ENCODE peak calls at places on chromosomes 4 and X, in ten cellular contexts. Z is AG09319; C is OCI-LY7; O is DMS 273 treated with DMSO at 0.1 percent for 48 hours; S is neural crest cell; T is germinal center; Y is ELF-1; D is T-cell; E is activated CD8-positive, alpha-beta memory T cell treated with anti-CD3 and anti-CD28 coated beads for 24 hours; V is skeletal muscle cell. G is an unnamed sample.

GRCh38 chr4:72842323-72842722 is 227.2 kb downstream of the COX18 start:
- DNase-seq in S (no peak), C (no peak), D (no peak), O (no peak), E (no peak), Z (no peak), V (no peak), Y (no peak), T (no peak), G (no peak)

GRCh38 chr4:40720931-40721330 is 28.8 kb upstream of the NSUN7 start:
- DNase-seq in S (no peak), O (no peak), Z (no peak), T (no peak), C (no peak), E (no peak), D (no peak), Y (no peak), V (no peak), G (no peak)

GRCh38 chr4:183600189-183600685 is 58.7 kb downstream of the RWDD4 start:
- DNase-seq in Z (no peak), Y (peak), C (peak), D (no peak), T (no peak), O (no peak), V (no peak), E (no peak), S (no peak), G (no peak)

GRCh38 chrX:7061429-7061828 is 86.1 kb upstream of the STS start:
- DNase-seq in O (no peak), D (no peak), T (no peak), Z (no peak), Y (no peak), S (no peak), V (no peak), E (no peak), C (no peak), G (no peak)

GRCh38 chr4:158540125-158540907 is 18.6 kb downstream of the RXFP1 start:
- DNase-seq in S (no peak), E (no peak), Z (no peak), O (no peak), V (no peak), D (no peak), C (no peak), T (no peak), Y (no peak), G (no peak)

GRCh38 chrX:55340896-55341433 is 76.2 kb upstream of the PAGE3 start:
- DNase-seq in O (no peak), T (no peak), E (no peak), D (no peak), V (no peak), Y (peak), S (no peak), Z (no peak), C (no peak), G (no peak)

GRCh38 chr4:10861036-10861435 is 176.5 kb upstream of the CLNK start:
- DNase-seq in O (no peak), D (no peak), S (no peak), V (no peak), C (no peak), Z (no peak), Y (no peak), E (no peak), T (no peak), G (no peak)

GRCh38 chr4:87704000-87704399 is 53.9 kb downstream of the DMP1 start:
- DNase-seq in C (no peak), V (no peak), Y (no peak), O (no peak), Z (no peak), E (no peak), S (no peak), T (no peak), D (no peak), G (no peak)

GRCh38 chr4:3513807-3514206 is 18.4 kb downstream of the LRPAP1 start:
- DNase-seq in S (no peak), O (no peak), V (no peak), C (no peak), Z (no peak), T (no peak), E (no peak), Y (no peak), D (no peak), G (no peak)

GRCh38 chrX:132631579-132632232 is 142.9 kb upstream of the MBNL3 start:
- DNase-seq in C (peak), T (peak), E (no peak), V (no peak), Z (no peak), D (no peak), Y (peak), O (peak), S (no peak), G (no peak)

GRCh38 chrX:110002300-110003166 is at the start of gene TMEM164:
- DNase-seq in V (peak), E (peak), Y (peak), Z (peak), C (peak), O (no peak), T (peak), D (peak), S (peak), G (peak)

GRCh38 chr4:41709844-41710481 is 38.6 kb downstream of the PHOX2B start:
- DNase-seq in D (no peak), V (peak), O (peak), Z (no peak), T (no peak), S (no peak), C (no peak), Y (no peak), E (no peak), G (no peak)

GRCh38 chr4:6175426-6175825 is 24.9 kb downstream of the JAKMIP1 start:
- DNase-seq in E (no peak), S (no peak), O (no peak), V (no peak), C (no peak), T (no peak), Z (no peak), Y (no peak), D (no peak), G (no peak)

GRCh38 chr4:174828845-174829701 is at the start of gene GLRA3:
- DNase-seq in Z (no peak), O (no peak), S (peak), V (peak), D (no peak), Y (peak), E (no peak), C (peak), T (peak), G (peak)

GRCh38 chr4:6692379-6692778 is 1.3 kb upstream of the S100P start:
- DNase-seq in Z (no peak), O (no peak), S (no peak), C (no peak), D (no peak), E (no peak), Y (no peak), V (no peak), T (no peak), G (no peak)

GRCh38 chrX:32155044-32155638 is 1056.2 kb downstream of the DMD start:
- DNase-seq in D (no peak), C (no peak), V (no peak), Z (no peak), Y (no peak), O (no peak), S (no peak), T (no peak), E (no peak), G (no peak)

GRCh38 chr4:125735107-125735506 is 420.4 kb downstream of the FAT4 start:
- DNase-seq in Y (peak), O (no peak), E (no peak), V (peak), S (no peak), Z (peak), T (no peak), C (no peak), D (no peak), G (no peak)

GRCh38 chr4:29046716-29047115 is 1673.5 kb upstream of the PCDH7 start:
- DNase-seq in T (no peak), D (no peak), S (no peak), O (no peak), Z (no peak), C (no peak), E (no peak), Y (no peak), V (peak), G (no peak)

GRCh38 chr4:38279077-38279476 is 318.9 kb downstream of the PTTG2 start:
- DNase-seq in V (no peak), Y (no peak), S (no peak), E (no peak), Z (no peak), T (no peak), O (no peak), D (no peak), C (no peak), G (no peak)

GRCh38 chr4:112771-113170 is 11.5 kb upstream of the ZNF718 start:
- DNase-seq in Z (no peak), Y (no peak), V (no peak), D (no peak), T (no peak), S (no peak), E (no peak), O (no peak), C (no peak), G (no peak)

GRCh38 chrX:103248553-103248952 is 6.4 kb downstream of the TCEAL8 start:
- DNase-seq in E (no peak), C (peak), Z (no peak), V (no peak), S (no peak), D (no peak), O (no peak), T (peak), Y (no peak), G (no peak)

GRCh38 chr4:124803641-124804040 is 91.1 kb upstream of the ANKRD50 start:
- DNase-seq in V (peak), S (no peak), C (no peak), Y (no peak), D (no peak), Z (no peak), T (no peak), O (no peak), E (no peak), G (no peak)

GRCh38 chrX:139304471-139304870 is 226.1 kb upstream of the F9 start:
- DNase-seq in O (no peak), C (no peak), E (no peak), Y (no peak), Z (no peak), V (no peak), S (no peak), D (no peak), T (no peak), G (no peak)

GRCh38 chr4:55793479-55793878 is 26.1 kb upstream of the EXOC1L start:
- DNase-seq in D (no peak), C (no peak), E (no peak), Y (peak), T (no peak), O (no peak), V (no peak), Z (no peak), S (no peak), G (no peak)

GRCh38 chr4:149884046-149884445 is 68.4 kb upstream of the IQCM start:
- DNase-seq in V (no peak), D (no peak), Y (no peak), E (no peak), T (no peak), C (no peak), O (no peak), S (no peak), Z (peak), G (no peak)

GRCh38 chrX:18855919-18856644 is 127.8 kb downstream of the PHKA2 start:
- DNase-seq in T (no peak), S (no peak), C (no peak), V (peak), Y (no peak), E (no peak), O (no peak), D (no peak), Z (no peak), G (no peak)

GRCh38 chr4:76035146-76035545 is 724 bp downstream of the CXCL11 start:
- DNase-seq in E (no peak), C (no peak), O (peak), D (no peak), T (peak), V (no peak), Z (no peak), Y (no peak), S (no peak), G (no peak)

GRCh38 chr4:147789596-147789995 is 57.7 kb downstream of the ARHGAP10 start:
- DNase-seq in E (no peak), Y (no peak), V (no peak), D (no peak), O (peak), Z (no peak), S (no peak), T (no peak), C (no peak), G (no peak)

GRCh38 chr4:15396157-15396800 is 31.6 kb upstream of the C1QTNF7 start:
- DNase-seq in Y (peak), Z (no peak), S (peak), E (peak), C (peak), V (no peak), O (peak), D (peak), T (peak), G (peak)

GRCh38 chrX:39476596-39476995 is 621.2 kb downstream of the BCOR start:
- DNase-seq in E (no peak), Z (no peak), V (no peak), C (no peak), D (no peak), O (no peak), Y (peak), T (no peak), S (no peak), G (no peak)

GRCh38 chr4:151418385-151418784 is 9.4 kb downstream of the FHIP1A start:
- DNase-seq in Z (peak), V (peak), D (no peak), Y (no peak), S (no peak), C (no peak), E (no peak), T (no peak), O (no peak), G (no peak)

GRCh38 chr4:825969-826330 is at the start of gene CPLX1:
- DNase-seq in Y (no peak), E (no peak), S (no peak), D (no peak), V (no peak), Z (no peak), T (peak), O (no peak), C (peak), G (no peak)

GRCh38 chr4:94905511-94905910 is 147.8 kb downstream of the BMPR1B start:
- DNase-seq in C (no peak), O (no peak), S (no peak), T (no peak), D (no peak), Y (no peak), Z (no peak), E (no peak), V (no peak), G (no peak)

GRCh38 chrX:135463937-135464336 is 42.2 kb downstream of the SMIM10L2A start:
- DNase-seq in T (peak), E (no peak), D (no peak), Z (no peak), Y (no peak), S (no peak), C (peak), O (no peak), V (no peak), G (no peak)

GRCh38 chr4:76622717-76623116 is 187.7 kb downstream of the SHROOM3 start:
- DNase-seq in O (no peak), C (no peak), Y (no peak), V (no peak), Z (no peak), T (no peak), D (no peak), E (no peak), S (no peak), G (no peak)